ENCODE peak calls at places on chromosomes 6 and 20, in seven cellular contexts. X is lower lobe of right lung, E is epithelial cell of esophagus, P is AG04450, J is GM23338, O is fibroblast of pulmonary artery, M is BJ. W is an unnamed sample.

GRCh38 chr6:139881728-139882211 is 507.3 kb upstream of the CITED2 start:
- DNase-seq in X (no peak), E (peak), P (no peak), J (peak), O (peak), M (no peak), W (no peak)

GRCh38 chr6:150409576-150410066 is 40.8 kb downstream of the IYD start:
- DNase-seq in X (peak), E (no peak), P (no peak), J (no peak), O (peak), M (no peak), W (no peak)

GRCh38 chr20:50670126-50670862 is 21.0 kb downstream of the RIPOR3 start:
- DNase-seq in X (no peak), E (peak), P (no peak), J (no peak), O (no peak), M (no peak), W (no peak)

GRCh38 chr6:108170607-108171290 is 4.9 kb downstream of the NR2E1 start:
- DNase-seq in X (no peak), E (no peak), P (no peak), J (peak), O (no peak), M (no peak), W (no peak)

GRCh38 chr6:30071858-30072257 is 3.7 kb downstream of the RNF39 start:
- DNase-seq in X (no peak), E (no peak), P (no peak), J (no peak), O (no peak), M (no peak), W (no peak)

GRCh38 chr6:52725530-52726192 is 37.6 kb downstream of the GSTA2 start:
- DNase-seq in X (no peak), E (peak), P (no peak), J (no peak), O (peak), M (no peak), W (no peak)

GRCh38 chr6:132798820-132799538 is 542 bp upstream of the SLC18B1 start:
- DNase-seq in X (peak), E (peak), P (no peak), J (peak), O (peak), M (no peak), W (no peak)

GRCh38 chr6:160172704-160173103 is 51.1 kb downstream of the SLC22A1 start:
- DNase-seq in X (no peak), E (no peak), P (no peak), J (no peak), O (no peak), M (no peak), W (no peak)

GRCh38 chr20:48723308-48724264 is 104.2 kb downstream of the PREX1 start:
- DNase-seq in X (peak), E (no peak), P (no peak), J (no peak), O (no peak), M (no peak), W (no peak)

GRCh38 chr20:1463971-1464570 is 2.6 kb downstream of the NSFL1C start:
- DNase-seq in X (no peak), E (no peak), P (no peak), J (no peak), O (no peak), M (no peak), W (no peak)

GRCh38 chr6:136613477-136613876 is 63.3 kb upstream of the MAP7 start:
- DNase-seq in X (no peak), E (no peak), P (no peak), J (no peak), O (peak), M (no peak), W (no peak)

GRCh38 chr6:45710304-45710821 is 305.3 kb downstream of the CLIC5 start:
- DNase-seq in X (peak), E (peak), P (no peak), J (no peak), O (peak), M (no peak), W (no peak)

GRCh38 chr6:100464910-100465700 is at the start of gene SIM1:
- DNase-seq in X (no peak), E (peak), P (no peak), J (peak), O (peak), M (peak), W (peak)

GRCh38 chr20:415820-416322 is 7.8 kb downstream of the RBCK1 start:
- DNase-seq in X (peak), E (no peak), P (no peak), J (no peak), O (no peak), M (no peak), W (no peak)

GRCh38 chr6:168562576-168563151 is 121.7 kb downstream of the SMOC2 start:
- DNase-seq in X (no peak), E (no peak), P (no peak), J (no peak), O (no peak), M (no peak), W (no peak)

GRCh38 chr6:25913741-25914140 is 16.8 kb downstream of the SLC17A2 start:
- DNase-seq in X (no peak), E (no peak), P (no peak), J (no peak), O (no peak), M (no peak), W (no peak)

GRCh38 chr6:152089992-152090391 is 282.5 kb downstream of the ESR1 start:
- DNase-seq in X (no peak), E (peak), P (no peak), J (no peak), O (peak), M (no peak), W (no peak)

GRCh38 chr20:43776691-43777090 is 49.9 kb upstream of the GTSF1L start:
- DNase-seq in X (no peak), E (no peak), P (no peak), J (no peak), O (no peak), M (no peak), W (no peak)

GRCh38 chr20:59082077-59082740 is 39.6 kb upstream of the PRELID3B start:
- DNase-seq in X (no peak), E (peak), P (no peak), J (peak), O (peak), M (no peak), W (peak)

GRCh38 chr20:61560361-61560853 is 308.3 kb downstream of the CDH4 start:
- DNase-seq in X (peak), E (peak), P (no peak), J (peak), O (no peak), M (peak), W (peak)

GRCh38 chr6:83867527-83868161 is 8.2 kb downstream of the CYB5R4 start:
- DNase-seq in X (peak), E (peak), P (peak), J (peak), O (peak), M (peak), W (peak)

GRCh38 chr6:5082487-5083306 is 2.4 kb upstream of the PPP1R3G start:
- DNase-seq in X (no peak), E (peak), P (no peak), J (no peak), O (peak), M (peak), W (no peak)
- TF ChIP-seq CTCF in X (no peak), E (no peak), P (no peak), J (no peak), O (no peak), M (no peak), W (no peak)

GRCh38 chr20:15706719-15707118 is 866.5 kb downstream of the KIF16B start:
- DNase-seq in X (no peak), E (peak), P (no peak), J (no peak), O (peak), M (no peak), W (no peak)

GRCh38 chr20:15711177-15711576 is 862.1 kb downstream of the KIF16B start:
- DNase-seq in X (no peak), E (no peak), P (no peak), J (no peak), O (no peak), M (no peak), W (no peak)

GRCh38 chr20:15705975-15706374 is 867.3 kb downstream of the KIF16B start:
- DNase-seq in X (no peak), E (no peak), P (no peak), J (no peak), O (no peak), M (no peak), W (no peak)

GRCh38 chr20:15703171-15703911 is 869.9 kb downstream of the KIF16B start:
- DNase-seq in X (no peak), E (peak), P (no peak), J (no peak), O (peak), M (peak), W (no peak)

DNA sequence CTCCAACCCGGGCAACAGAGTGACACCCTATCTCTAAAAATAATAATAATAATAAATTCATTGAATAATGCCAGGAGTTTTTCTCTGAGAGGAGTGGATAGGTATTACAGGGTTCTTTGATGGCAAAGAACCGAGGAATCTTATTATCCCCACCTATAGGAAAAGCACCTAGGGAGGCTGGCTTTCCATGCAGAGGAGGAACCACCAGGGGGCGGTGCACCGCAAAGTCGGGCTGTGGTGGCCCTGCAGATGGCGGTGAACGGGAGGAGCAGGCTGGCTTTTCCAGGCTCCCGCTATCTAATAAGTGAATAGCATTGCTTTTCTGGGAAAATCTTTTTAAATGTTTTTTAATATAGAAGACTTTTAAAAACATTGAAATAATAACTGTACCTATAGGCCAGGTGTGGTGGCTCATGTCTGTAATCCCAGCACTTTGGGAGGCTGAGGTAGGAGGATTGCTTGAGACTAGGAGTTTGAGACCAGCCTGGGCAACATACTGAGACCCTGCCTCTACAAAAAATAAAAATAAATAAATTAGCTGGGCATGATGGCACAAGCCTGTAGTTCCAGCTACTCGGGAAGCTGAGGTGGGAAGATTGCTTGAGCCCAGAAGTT is 864.2 kb downstream of the KIF16B start:
- DNase-seq in X (peak), E (peak), P (no peak), J (peak), O (peak), M (no peak), W (no peak)
- TF ChIP-seq CTCF in X (peak), E (peak), P (peak), J (peak), O (peak), M (peak), W (peak)

DNA sequence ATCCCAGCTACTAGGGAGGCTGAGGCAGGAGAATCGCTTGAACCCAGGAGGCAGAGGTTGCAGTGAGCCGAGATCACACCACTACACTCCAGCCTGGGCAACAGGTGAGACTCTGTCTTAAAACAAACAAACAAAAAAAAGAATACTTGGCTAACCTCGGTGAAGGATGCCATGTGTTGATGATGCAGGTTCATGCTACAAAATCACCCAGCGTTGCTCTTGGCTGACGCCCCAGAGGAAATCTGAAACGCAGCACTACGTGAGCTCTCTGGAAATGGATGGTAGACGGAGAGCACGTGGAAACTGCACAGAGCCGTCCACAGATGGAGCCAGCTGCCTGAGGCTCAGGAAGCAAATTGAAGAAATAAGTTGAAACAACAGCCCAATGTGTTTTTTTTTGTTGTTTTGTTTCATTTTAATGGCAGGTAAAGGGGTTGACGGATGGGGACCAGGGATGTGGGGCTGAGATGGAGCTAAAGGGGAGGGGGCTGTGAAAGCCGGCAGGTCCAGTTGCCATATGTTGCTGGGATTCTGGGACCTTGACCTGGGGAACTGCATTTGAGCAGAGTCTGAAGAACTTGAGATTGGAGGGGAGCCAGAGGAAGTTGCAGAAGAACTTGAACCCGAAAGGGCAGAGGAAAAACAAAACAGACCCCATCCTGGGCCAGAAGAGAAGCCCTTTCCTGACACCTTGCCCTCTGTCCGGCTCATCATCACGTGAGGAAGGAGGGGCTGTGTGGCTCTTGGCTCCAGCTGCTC is 12.8 kb upstream of the MANBAL start:
- DNase-seq in X (no peak), E (peak), P (peak), J (no peak), O (peak), M (peak), W (peak)
- TF ChIP-seq CTCF in X (no peak), E (peak), P (peak), J (no peak), O (peak), M (peak), W (peak)

GRCh38 chr6:96279084-96279483 is 242.5 kb upstream of the UFL1 start:
- DNase-seq in X (no peak), E (no peak), P (no peak), J (no peak), O (no peak), M (no peak), W (no peak)

DNA sequence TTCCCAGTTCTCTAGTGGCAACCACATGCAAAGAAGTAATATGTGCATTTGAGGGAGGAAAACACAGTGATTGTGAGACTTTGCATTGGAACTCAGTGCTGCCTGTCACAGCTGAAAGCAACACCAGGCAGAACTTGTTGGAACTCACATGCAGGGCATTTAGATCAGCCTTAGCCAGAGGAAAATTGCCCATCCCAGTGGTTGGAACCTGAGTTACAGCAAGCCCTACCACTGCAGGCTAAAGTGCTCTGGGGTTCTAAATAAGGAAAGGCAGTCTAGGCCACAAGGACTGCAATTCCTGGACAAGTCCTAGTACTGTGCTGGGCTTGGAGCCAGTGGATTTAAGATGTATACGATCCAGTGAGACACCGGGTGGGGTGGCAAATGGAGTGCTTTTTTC is 245.3 kb upstream of the UFL1 start:
- DNase-seq in X (no peak), E (no peak), P (no peak), J (no peak), O (no peak), M (no peak), W (no peak)
- TF ChIP-seq CTCF in X (no peak), E (no peak), P (no peak), J (no peak), O (no peak), M (no peak), W (no peak)

GRCh38 chr6:41236276-41236675 is 8.1 kb downstream of the TREML4 start:
- DNase-seq in X (no peak), E (no peak), P (no peak), J (no peak), O (no peak), M (no peak), W (no peak)

GRCh38 chr6:41237128-41237527 is 9.0 kb downstream of the TREML4 start:
- DNase-seq in X (no peak), E (no peak), P (no peak), J (no peak), O (no peak), M (no peak), W (no peak)

DNA sequence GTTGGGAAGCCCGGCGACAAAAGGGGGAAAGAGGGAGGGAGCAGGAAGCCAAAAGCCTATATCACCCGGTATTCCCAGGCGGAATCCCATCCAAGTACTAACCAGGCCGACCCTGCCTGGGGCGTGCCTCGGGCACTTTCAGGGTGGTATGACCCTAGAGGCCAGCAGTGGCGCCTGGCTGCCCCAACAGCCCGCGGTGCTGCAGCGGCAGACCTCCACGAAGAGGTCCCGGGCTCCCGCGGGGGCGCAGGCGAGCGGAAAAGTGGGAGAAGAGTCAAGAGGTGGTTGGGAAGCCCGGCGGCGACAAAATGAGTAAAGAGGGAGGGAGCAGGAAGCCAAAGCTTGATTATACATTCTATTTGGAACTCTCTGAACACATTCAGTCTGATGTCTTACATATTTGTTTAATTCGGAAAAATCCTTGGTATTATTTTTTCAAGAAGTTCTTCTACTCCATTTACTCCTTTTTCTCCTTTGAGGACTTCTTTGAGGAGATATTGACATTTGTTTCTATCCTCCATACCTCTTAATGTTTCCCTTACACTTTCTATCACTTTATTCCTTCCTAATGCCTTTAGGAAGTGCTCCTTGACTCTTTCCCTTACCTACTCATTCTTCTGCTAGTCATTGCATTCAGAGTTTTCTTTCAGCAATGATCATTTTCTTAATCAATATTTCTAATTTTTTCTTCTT is 11.5 kb downstream of the TREML4 start:
- DNase-seq in X (no peak), E (no peak), P (no peak), J (peak), O (no peak), M (no peak), W (no peak)
- TF ChIP-seq CTCF in X (no peak), E (no peak), P (no peak), J (peak), O (no peak), M (no peak), W (no peak)